ENCODE peak calls at places on chromosomes 16 and 17, in six cellular contexts. H is activated CD8-positive, alpha-beta memory T cell treated with anti-CD3 and anti-CD28 coated beads for 48 hours; O is NCI-H1105; G is mucosa of gallbladder; Z is HTR-8/SVneo; F is NCI-H446 treated with DMSO at 0.1 percent for 48 hours. Y is an unnamed sample.

GRCh38 chr17:60039096-60039495 is 39.6 kb downstream of the HEATR6 start:
- DNase-seq in F (no peak), H (no peak), O (no peak), Z (no peak), G (no peak), Y (no peak)

GRCh38 chr16:20271893-20272292 is 55.4 kb downstream of the GP2 start:
- DNase-seq in F (no peak), G (no peak), O (no peak), Z (no peak), H (no peak), Y (no peak)

GRCh38 chr17:31834448-31834847 is 24.6 kb downstream of the COPRS start:
- DNase-seq in Z (no peak), G (no peak), O (no peak), H (no peak), F (no peak), Y (no peak)

GRCh38 chr16:12340151-12340733 is 363.7 kb downstream of the SNX29 start:
- DNase-seq in Z (no peak), F (no peak), H (no peak), O (peak), G (peak), Y (no peak)

GRCh38 chr17:75910699-75911098 is 6.0 kb upstream of the MRPL38 start:
- DNase-seq in F (no peak), G (no peak), Z (no peak), O (peak), H (no peak), Y (no peak)

GRCh38 chr17:77253611-77254051 is 112.9 kb downstream of the SEC14L1 start:
- DNase-seq in Z (no peak), H (no peak), O (no peak), G (no peak), F (no peak), Y (no peak)

GRCh38 chr17:64155751-64156544 is 26.0 kb upstream of the ERN1 start:
- DNase-seq in H (no peak), O (no peak), F (no peak), G (peak), Z (no peak), Y (no peak)

GRCh38 chr16:73202176-73202729 is 154.3 kb upstream of the ZFHX3 start:
- DNase-seq in F (peak), G (peak), O (no peak), Z (no peak), H (no peak), Y (no peak)

GRCh38 chr17:44354582-44355309 is 8.9 kb downstream of the FAM171A2 start:
- DNase-seq in G (no peak), F (no peak), Z (no peak), H (no peak), O (no peak), Y (peak)

GRCh38 chr16:2008631-2009301 is 855 bp downstream of the ZNF598 start:
- DNase-seq in O (no peak), F (no peak), Z (no peak), H (no peak), G (no peak), Y (no peak)

GRCh38 chr16:87324411-87325275 is 7.5 kb upstream of the C16orf95 start:
- DNase-seq in H (no peak), F (no peak), O (no peak), Z (peak), G (no peak), Y (no peak)

GRCh38 chr17:49996495-49997255 is 1.7 kb upstream of the DLX3 start:
- DNase-seq in O (peak), Z (peak), H (no peak), F (no peak), G (no peak), Y (peak)

GRCh38 chr17:65393514-65393913 is 167.9 kb downstream of the AXIN2 start:
- DNase-seq in H (no peak), G (no peak), Z (no peak), F (no peak), O (no peak), Y (no peak)

GRCh38 chr16:60640038-60640437 is 1396.2 kb downstream of the CDH8 start:
- DNase-seq in Z (no peak), O (no peak), H (no peak), G (no peak), F (no peak), Y (no peak)

GRCh38 chr17:57455063-57455914 is 199.0 kb downstream of the MSI2 start:
- DNase-seq in F (no peak), H (no peak), O (no peak), G (no peak), Z (no peak), Y (no peak)

GRCh38 chr16:90016339-90016950 is 2.8 kb downstream of the DBNDD1 start:
- DNase-seq in H (no peak), F (no peak), Z (no peak), G (no peak), O (no peak), Y (no peak)